ENCODE peak calls at places on chromosomes 2 and 18, in nine cellular contexts. L, K, R, E, U, O, M, B and S are unnamed samples.

GRCh38 chr2:1613731-1614354 is 130.5 kb downstream of the PXDN start:
- DNase-seq in M (peak), R (peak), E (no peak), B (no peak), K (no peak), O (peak), U (no peak), L (peak), S (no peak)

GRCh38 chr2:168920504-168921157 is 19.5 kb downstream of the G6PC2 start:
- DNase-seq in L (no peak), O (no peak), R (peak), U (peak), E (no peak), B (peak), K (no peak), M (peak), S (no peak)

GRCh38 chr18:28177828-28178635 is 1.1 kb upstream of the CDH2 start:
- DNase-seq in E (no peak), L (peak), U (no peak), R (peak), O (peak), B (no peak), K (no peak), M (peak), S (no peak)

GRCh38 chr2:161370981-161371380 is 45.1 kb upstream of the TBR1 start:
- DNase-seq in U (no peak), B (no peak), E (no peak), L (no peak), O (no peak), M (no peak), K (no peak), R (no peak), S (no peak)

GRCh38 chr2:143732931-143733330 is 603.7 kb downstream of the ARHGAP15 start:
- DNase-seq in L (no peak), K (no peak), U (no peak), E (no peak), R (no peak), B (no peak), M (no peak), O (no peak), S (no peak)

GRCh38 chr2:52881606-52882005 is 886.0 kb upstream of the CHAC2 start:
- DNase-seq in L (no peak), E (no peak), U (no peak), O (no peak), K (no peak), B (no peak), R (peak), M (no peak), S (peak)

GRCh38 chr18:10032331-10032979 is 118.6 kb downstream of the VAPA start:
- DNase-seq in B (peak), O (peak), R (no peak), U (peak), K (no peak), L (peak), M (no peak), E (no peak), S (no peak)

GRCh38 chr18:22902093-22902492 is 31.0 kb upstream of the RBBP8 start:
- DNase-seq in O (no peak), M (no peak), K (no peak), B (no peak), R (no peak), E (no peak), L (no peak), U (no peak), S (no peak)

GRCh38 chr2:85430780-85431601 is 12.5 kb downstream of the SH2D6 start:
- DNase-seq in L (peak), M (no peak), U (no peak), E (no peak), B (no peak), O (peak), K (no peak), R (no peak), S (no peak)

GRCh38 chr2:203887680-203888079 is 20.1 kb downstream of the CTLA4 start:
- DNase-seq in E (no peak), M (peak), L (no peak), O (no peak), B (no peak), R (no peak), U (no peak), K (no peak), S (no peak)

GRCh38 chr2:120301289-120301688 is 44.6 kb upstream of the INHBB start:
- DNase-seq in E (no peak), K (no peak), L (peak), B (no peak), R (no peak), U (no peak), M (no peak), O (no peak), S (no peak)

GRCh38 chr2:225471039-225471438 is 71.5 kb downstream of the NYAP2 start:
- DNase-seq in O (no peak), L (no peak), E (no peak), K (no peak), B (no peak), R (no peak), M (no peak), U (no peak), S (no peak)

GRCh38 chr2:60581461-60582282 is 28.2 kb upstream of the BCL11A start:
- DNase-seq in R (peak), O (peak), B (peak), M (peak), E (peak), L (peak), U (peak), K (peak), S (no peak)

GRCh38 chr2:62824378-62824777 is 118.9 kb downstream of the EHBP1 start:
- DNase-seq in O (no peak), B (no peak), R (no peak), L (no peak), M (no peak), U (no peak), E (no peak), K (no peak), S (no peak)

GRCh38 chr2:69216535-69217332 is 170.3 kb downstream of the GFPT1 start:
- DNase-seq in L (no peak), E (no peak), O (no peak), R (no peak), B (no peak), U (no peak), M (peak), K (no peak), S (no peak)

GRCh38 chr2:179252439-179252838 is 12.2 kb downstream of the SESTD1 start:
- DNase-seq in E (no peak), R (no peak), K (no peak), O (no peak), B (no peak), M (no peak), L (no peak), U (no peak), S (no peak)